ENCODE peak calls at places on chromosome X, in ten cellular contexts. One of them, this sample, is unnamed.

GRCh38 chrX:135435139-135435922 is 13.6 kb downstream of the SMIM10L2A start:
- DNase-seq in Panc1: no peak
- DNase-seq in pancreas: no peak
- DNase-seq in D721Med: no peak
- DNase-seq in brain microvascular endothelial cell: no peak
- DNase-seq in hepatocyte: no peak
- DNase-seq in HCT116: no peak
- DNase-seq in GM10248: no peak
- DNase-seq in Peyer's patch: no peak
- DNase-seq in colonic mucosa: no peak
- DNase-seq in this sample: no peak

GRCh38 chrX:135522878-135523693 is 2.6 kb downstream of the INTS6L start:
- DNase-seq in Panc1: no peak
- DNase-seq in brain microvascular endothelial cell: no peak
- DNase-seq in pancreas: no peak
- DNase-seq in GM10248: no peak
- DNase-seq in Peyer's patch: no peak
- DNase-seq in colonic mucosa: no peak
- DNase-seq in D721Med: no peak
- DNase-seq in hepatocyte: no peak
- DNase-seq in HCT116: no peak
- DNase-seq in this sample: no peak

GRCh38 chrX:16628954-16629595 is 20.9 kb upstream of the S100G start:
- DNase-seq in colonic mucosa: no peak
- DNase-seq in Panc1: no peak
- DNase-seq in GM10248: no peak
- DNase-seq in HCT116: no peak
- DNase-seq in brain microvascular endothelial cell: peak; percentile 13
- DNase-seq in Peyer's patch: no peak
- DNase-seq in hepatocyte: no peak
- DNase-seq in D721Med: no peak
- DNase-seq in pancreas: no peak
- DNase-seq in this sample: no peak

GRCh38 chrX:40094041-40094899 is 3.5 kb downstream of the BCOR start:
- DNase-seq in Peyer's patch: peak; percentile 38
- DNase-seq in brain microvascular endothelial cell: no peak
- DNase-seq in HCT116: no peak
- DNase-seq in hepatocyte: peak; percentile 77
- DNase-seq in D721Med: no peak
- DNase-seq in pancreas: peak; percentile 43
- DNase-seq in Panc1: no peak
- DNase-seq in colonic mucosa: peak; percentile 61
- DNase-seq in GM10248: no peak
- DNase-seq in this sample: peak; percentile 40

GRCh38 chrX:46762963-46763362 is 4.0 kb upstream of the SLC9A7 start:
- DNase-seq in D721Med: no peak
- DNase-seq in Panc1: no peak
- DNase-seq in pancreas: no peak
- DNase-seq in GM10248: no peak
- DNase-seq in Peyer's patch: no peak
- DNase-seq in hepatocyte: no peak
- DNase-seq in colonic mucosa: no peak
- DNase-seq in brain microvascular endothelial cell: no peak
- DNase-seq in HCT116: no peak
- DNase-seq in this sample: no peak

GRCh38 chrX:41481264-41482109 is 34.3 kb downstream of the NYX start:
- DNase-seq in D721Med: no peak
- DNase-seq in pancreas: no peak
- DNase-seq in HCT116: peak; percentile 15
- DNase-seq in brain microvascular endothelial cell: no peak
- DNase-seq in hepatocyte: no peak
- DNase-seq in Panc1: no peak
- DNase-seq in Peyer's patch: no peak
- DNase-seq in GM10248: peak; percentile 50
- DNase-seq in colonic mucosa: no peak
- DNase-seq in this sample: no peak

GRCh38 chrX:119790977-119791436 is 423 bp downstream of the RPL39 start:
- DNase-seq in Panc1: no peak
- DNase-seq in brain microvascular endothelial cell: peak; percentile 16
- DNase-seq in pancreas: no peak
- DNase-seq in GM10248: no peak
- DNase-seq in HCT116: no peak
- DNase-seq in hepatocyte: peak; percentile 38
- DNase-seq in D721Med: no peak
- DNase-seq in Peyer's patch: peak; percentile 27
- DNase-seq in colonic mucosa: peak; percentile 29
- DNase-seq in this sample: no peak

GRCh38 chrX:153469811-153470410 is 465 bp downstream of the HAUS7 start:
- DNase-seq in D721Med: no peak
- DNase-seq in Peyer's patch: peak; percentile 22
- DNase-seq in Panc1: no peak
- DNase-seq in HCT116: no peak
- DNase-seq in pancreas: peak; percentile 52
- DNase-seq in brain microvascular endothelial cell: no peak
- DNase-seq in colonic mucosa: no peak
- DNase-seq in hepatocyte: peak; percentile 38
- DNase-seq in GM10248: no peak
- DNase-seq in this sample: no peak

GRCh38 chrX:78945186-78945912 is at the start of gene P2RY10:
- DNase-seq in GM10248: peak; percentile 21
- DNase-seq in Panc1: no peak
- DNase-seq in colonic mucosa: no peak
- DNase-seq in pancreas: no peak
- DNase-seq in brain microvascular endothelial cell: no peak
- DNase-seq in Peyer's patch: peak; percentile 69
- DNase-seq in HCT116: no peak
- DNase-seq in D721Med: no peak
- DNase-seq in hepatocyte: no peak
- DNase-seq in this sample: no peak

GRCh38 chrX:71941145-71941544 is 30.5 kb downstream of the NHSL2 start:
- DNase-seq in colonic mucosa: no peak
- DNase-seq in HCT116: no peak
- DNase-seq in brain microvascular endothelial cell: no peak
- DNase-seq in Panc1: no peak
- DNase-seq in Peyer's patch: no peak
- DNase-seq in pancreas: no peak
- DNase-seq in GM10248: no peak
- DNase-seq in hepatocyte: no peak
- DNase-seq in D721Med: no peak
- DNase-seq in this sample: no peak

GRCh38 chrX:105837227-105837626 is 14.9 kb downstream of the NRK start:
- DNase-seq in pancreas: peak; percentile 41
- DNase-seq in HCT116: no peak
- DNase-seq in brain microvascular endothelial cell: peak; percentile 89
- DNase-seq in GM10248: no peak
- DNase-seq in hepatocyte: peak; percentile 49
- DNase-seq in colonic mucosa: no peak
- DNase-seq in Peyer's patch: no peak
- DNase-seq in Panc1: no peak
- DNase-seq in D721Med: no peak
- DNase-seq in this sample: peak; percentile 68

GRCh38 chrX:115560211-115560977 is 580 bp upstream of the PLS3 start:
- DNase-seq in Panc1: peak; percentile 87
- DNase-seq in GM10248: no peak
- DNase-seq in Peyer's patch: no peak
- DNase-seq in brain microvascular endothelial cell: peak; percentile 61
- DNase-seq in pancreas: no peak
- DNase-seq in HCT116: peak; percentile 48
- DNase-seq in D721Med: no peak
- DNase-seq in colonic mucosa: peak; percentile 24
- DNase-seq in hepatocyte: peak; percentile 79
- DNase-seq in this sample: no peak

GRCh38 chrX:50115973-50116372 is 84.8 kb downstream of the AKAP4 start:
- DNase-seq in HCT116: no peak
- DNase-seq in pancreas: no peak
- DNase-seq in Panc1: no peak
- DNase-seq in D721Med: no peak
- DNase-seq in colonic mucosa: no peak
- DNase-seq in Peyer's patch: no peak
- DNase-seq in brain microvascular endothelial cell: no peak
- DNase-seq in GM10248: no peak
- DNase-seq in hepatocyte: no peak
- DNase-seq in this sample: no peak

GRCh38 chrX:14497184-14497666 is 32.1 kb upstream of the GLRA2 start:
- DNase-seq in GM10248: peak; percentile 4
- DNase-seq in Peyer's patch: peak; percentile 17
- DNase-seq in D721Med: no peak
- DNase-seq in brain microvascular endothelial cell: peak; percentile 8
- DNase-seq in colonic mucosa: no peak
- DNase-seq in hepatocyte: no peak
- DNase-seq in pancreas: no peak
- DNase-seq in HCT116: no peak
- DNase-seq in Panc1: no peak
- DNase-seq in this sample: no peak

GRCh38 chrX:123013141-123013540 is 170.9 kb upstream of the GRIA3 start:
- DNase-seq in HCT116: no peak
- DNase-seq in pancreas: no peak
- DNase-seq in GM10248: no peak
- DNase-seq in D721Med: no peak
- DNase-seq in colonic mucosa: no peak
- DNase-seq in hepatocyte: no peak
- DNase-seq in Peyer's patch: no peak
- DNase-seq in brain microvascular endothelial cell: no peak
- DNase-seq in Panc1: no peak
- DNase-seq in this sample: no peak
- TF ChIP-seq CTCF in HCT116: no peak
- TF ChIP-seq CTCF in pancreas: no peak
- TF ChIP-seq CTCF in GM10248: no peak
- TF ChIP-seq CTCF in D721Med: no peak
- TF ChIP-seq CTCF in colonic mucosa: no peak
- TF ChIP-seq CTCF in hepatocyte: no peak
- TF ChIP-seq CTCF in Peyer's patch: no peak
- TF ChIP-seq CTCF in brain microvascular endothelial cell: no peak
- TF ChIP-seq CTCF in Panc1: no peak
- TF ChIP-seq CTCF in this sample: no peak

GRCh38 chrX:134374294-134374693 is 85.7 kb upstream of the HPRT1 start:
- DNase-seq in D721Med: no peak
- DNase-seq in Peyer's patch: no peak
- DNase-seq in hepatocyte: no peak
- DNase-seq in Panc1: no peak
- DNase-seq in GM10248: no peak
- DNase-seq in colonic mucosa: no peak
- DNase-seq in brain microvascular endothelial cell: no peak
- DNase-seq in HCT116: no peak
- DNase-seq in pancreas: no peak
- DNase-seq in this sample: no peak

GRCh38 chrX:134374910-134375309 is 85.1 kb upstream of the HPRT1 start:
- DNase-seq in hepatocyte: no peak
- DNase-seq in Panc1: no peak
- DNase-seq in colonic mucosa: no peak
- DNase-seq in brain microvascular endothelial cell: no peak
- DNase-seq in GM10248: no peak
- DNase-seq in Peyer's patch: no peak
- DNase-seq in pancreas: no peak
- DNase-seq in D721Med: no peak
- DNase-seq in HCT116: no peak
- DNase-seq in this sample: no peak

GRCh38 chrX:134373736-134374135 is 86.2 kb upstream of the HPRT1 start:
- DNase-seq in Panc1: no peak
- DNase-seq in brain microvascular endothelial cell: no peak
- DNase-seq in hepatocyte: no peak
- DNase-seq in D721Med: no peak
- DNase-seq in colonic mucosa: no peak
- DNase-seq in Peyer's patch: no peak
- DNase-seq in pancreas: no peak
- DNase-seq in HCT116: no peak
- DNase-seq in GM10248: no peak
- DNase-seq in this sample: no peak

GRCh38 chrX:134375691-134376090 is 84.3 kb upstream of the HPRT1 start:
- DNase-seq in GM10248: no peak
- DNase-seq in Peyer's patch: no peak
- DNase-seq in pancreas: no peak
- DNase-seq in HCT116: no peak
- DNase-seq in hepatocyte: no peak
- DNase-seq in brain microvascular endothelial cell: no peak
- DNase-seq in D721Med: no peak
- DNase-seq in colonic mucosa: no peak
- DNase-seq in Panc1: no peak
- DNase-seq in this sample: no peak

GRCh38 chrX:134377537-134377936 is 82.4 kb upstream of the HPRT1 start:
- DNase-seq in GM10248: no peak
- DNase-seq in D721Med: no peak
- DNase-seq in hepatocyte: peak; percentile 34
- DNase-seq in Panc1: no peak
- DNase-seq in pancreas: no peak
- DNase-seq in colonic mucosa: no peak
- DNase-seq in Peyer's patch: peak; percentile 22
- DNase-seq in brain microvascular endothelial cell: peak; percentile 58
- DNase-seq in HCT116: no peak
- DNase-seq in this sample: no peak
- TF ChIP-seq CTCF in GM10248: peak; percentile 22
- TF ChIP-seq CTCF in D721Med: peak; percentile 49
- TF ChIP-seq CTCF in hepatocyte: peak; percentile 37
- TF ChIP-seq CTCF in Panc1: peak; percentile 63
- TF ChIP-seq CTCF in pancreas: no peak
- TF ChIP-seq CTCF in colonic mucosa: no peak
- TF ChIP-seq CTCF in Peyer's patch: peak; percentile 13
- TF ChIP-seq CTCF in brain microvascular endothelial cell: peak; percentile 54
- TF ChIP-seq CTCF in HCT116: no peak
- TF ChIP-seq CTCF in this sample: no peak

DNA sequence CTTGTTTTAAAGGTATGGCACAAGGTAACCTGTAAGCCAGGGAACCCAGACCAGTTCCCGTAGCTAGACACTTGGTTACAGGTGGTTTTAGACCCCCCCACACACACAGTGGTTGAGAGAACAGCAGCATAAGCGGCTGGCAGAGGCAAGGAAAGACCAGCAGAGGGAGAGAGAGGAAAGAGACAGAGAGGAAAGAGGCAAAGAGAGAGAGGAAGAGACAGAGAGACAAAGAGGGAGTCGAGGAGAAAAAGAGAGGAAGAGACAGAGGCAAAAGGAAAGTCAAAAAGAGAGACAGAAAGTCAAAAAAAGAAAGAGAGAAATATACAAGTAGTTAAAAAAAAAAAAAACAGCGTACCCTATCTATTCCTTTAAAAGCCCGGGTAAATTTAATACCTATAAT is 19.5 kb upstream of the PCSK1N start:
- DNase-seq in Panc1: no peak
- DNase-seq in HCT116: peak; percentile 3
- DNase-seq in hepatocyte: no peak
- DNase-seq in pancreas: no peak
- DNase-seq in brain microvascular endothelial cell: no peak
- DNase-seq in colonic mucosa: no peak
- DNase-seq in D721Med: no peak
- DNase-seq in GM10248: no peak
- DNase-seq in Peyer's patch: no peak
- DNase-seq in this sample: no peak
- TF ChIP-seq CTCF in Panc1: peak; percentile 70
- TF ChIP-seq CTCF in HCT116: peak; percentile 40
- TF ChIP-seq CTCF in hepatocyte: peak; percentile 32
- TF ChIP-seq CTCF in pancreas: no peak
- TF ChIP-seq CTCF in brain microvascular endothelial cell: peak; percentile 56
- TF ChIP-seq CTCF in colonic mucosa: no peak
- TF ChIP-seq CTCF in D721Med: peak; percentile 5
- TF ChIP-seq CTCF in GM10248: no peak
- TF ChIP-seq CTCF in Peyer's patch: no peak
- TF ChIP-seq CTCF in this sample: no peak

DNA sequence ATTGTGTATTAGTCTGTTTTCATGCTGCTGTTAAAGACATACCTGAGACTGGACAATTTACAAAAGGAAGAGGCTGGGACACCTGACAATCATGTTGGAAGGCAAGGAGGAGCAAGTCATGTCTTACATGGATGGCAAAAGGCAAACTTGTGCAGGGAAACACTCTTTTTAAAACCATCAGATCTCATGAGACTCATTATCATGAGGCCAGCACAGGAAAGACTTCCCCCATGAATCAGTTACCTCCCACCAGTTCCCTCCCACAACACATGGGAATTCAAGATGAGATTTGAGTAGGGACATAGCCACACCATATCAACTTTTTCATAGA is 11.2 kb downstream of the TENT5D start:
- DNase-seq in hepatocyte: no peak
- DNase-seq in HCT116: no peak
- DNase-seq in D721Med: no peak
- DNase-seq in brain microvascular endothelial cell: no peak
- DNase-seq in GM10248: no peak
- DNase-seq in colonic mucosa: no peak
- DNase-seq in Panc1: no peak
- DNase-seq in pancreas: no peak
- DNase-seq in Peyer's patch: no peak
- DNase-seq in this sample: no peak
- TF ChIP-seq CTCF in hepatocyte: no peak
- TF ChIP-seq CTCF in HCT116: no peak
- TF ChIP-seq CTCF in D721Med: no peak
- TF ChIP-seq CTCF in brain microvascular endothelial cell: no peak
- TF ChIP-seq CTCF in GM10248: no peak
- TF ChIP-seq CTCF in colonic mucosa: no peak
- TF ChIP-seq CTCF in Panc1: peak; percentile 2
- TF ChIP-seq CTCF in pancreas: no peak
- TF ChIP-seq CTCF in Peyer's patch: no peak
- TF ChIP-seq CTCF in this sample: no peak

This sample was measured in uterus.